ENCODE peak calls at places on chromosomes 7 and 10, in seven cellular contexts. B is fibroblast of lung; S is pons; H is stimulated activated naive B cell treated with anti-CD40 and anti-IgM and Interleukin-4, amounts not matched to agents 10 μg/mL and 1 μg/mL and 100 μg/mL, for 72 hours; W is foreskin fibroblast; E is activated effector memory CD4-positive, alpha-beta T cell treated with Interleukin-2 at 50 U/mL for 16 hours; Z is NCI-H146. R is an unnamed sample.

GRCh38 chr7:113819474-113819873 is 99.3 kb downstream of the PPP1R3A start:
- DNase-seq in E (no peak), W (no peak), Z (no peak), B (no peak), S (no peak), H (no peak), R (no peak)

GRCh38 chr10:75023074-75023473 is 88.4 kb upstream of the SAMD8 start:
- DNase-seq in B (no peak), S (no peak), H (no peak), Z (no peak), W (no peak), E (no peak), R (no peak)

GRCh38 chr10:103244663-103245271 is 920 bp upstream of the RPEL1 start:
- DNase-seq in S (peak), B (peak), W (peak), Z (peak), H (peak), E (peak), R (peak)

GRCh38 chr10:71468363-71469094 is 71.8 kb downstream of the CDH23 start:
- DNase-seq in S (no peak), E (no peak), Z (no peak), H (no peak), W (no peak), B (no peak), R (no peak)

GRCh38 chr7:48004023-48004422 is 24.6 kb upstream of the HUS1 start:
- DNase-seq in E (no peak), H (no peak), S (no peak), Z (no peak), W (no peak), B (no peak), R (no peak)

GRCh38 chr10:47030191-47030698 is 119.0 kb downstream of the PTPN20 start:
- DNase-seq in W (no peak), E (no peak), Z (no peak), B (no peak), H (no peak), S (no peak), R (no peak)

GRCh38 chr10:97648557-97649404 is 8.3 kb downstream of the PI4K2A start:
- DNase-seq in Z (no peak), W (peak), E (peak), B (peak), H (peak), S (peak), R (peak)

GRCh38 chr10:43254199-43254730 is 12.6 kb downstream of the RASGEF1A start:
- DNase-seq in H (no peak), E (no peak), S (no peak), W (no peak), Z (no peak), B (no peak), R (no peak)

GRCh38 chr7:91789558-91789957 is 90.9 kb downstream of the MTERF1 start:
- DNase-seq in S (no peak), Z (no peak), W (no peak), E (no peak), B (no peak), H (no peak), R (no peak)

GRCh38 chr10:19629559-19629958 is 186.7 kb upstream of the PLXDC2 start:
- DNase-seq in S (peak), W (peak), B (peak), Z (no peak), H (no peak), E (no peak), R (no peak)

GRCh38 chr7:130141161-130141857 is 63.9 kb downstream of the TMEM209 start:
- DNase-seq in W (peak), S (peak), E (peak), B (peak), Z (no peak), H (no peak), R (peak)

GRCh38 chr7:140239653-140239935 is 62.8 kb upstream of the KDM7A start:
- DNase-seq in Z (no peak), E (no peak), H (no peak), S (no peak), W (no peak), B (no peak), R (no peak)

GRCh38 chr10:118594392-118595063 is 920 bp downstream of the PRLHR start:
- DNase-seq in Z (no peak), B (peak), E (no peak), H (no peak), S (no peak), W (peak), R (peak)

GRCh38 chr10:12729885-12730284 is 271.6 kb downstream of the CCDC3 start:
- DNase-seq in B (no peak), W (no peak), H (no peak), E (no peak), S (no peak), Z (peak), R (no peak)

GRCh38 chr10:131928248-131929095 is 27.7 kb downstream of the PPP2R2D start:
- DNase-seq in H (peak), Z (no peak), E (no peak), S (no peak), W (no peak), B (no peak), R (no peak)

GRCh38 chr10:97737770-97738265 is 890 bp downstream of the ZFYVE27 start:
- DNase-seq in Z (no peak), S (no peak), B (no peak), H (no peak), E (no peak), W (no peak), R (peak)

GRCh38 chr10:99681553-99681952 is 22.2 kb downstream of the ENTPD7 start:
- DNase-seq in H (no peak), Z (no peak), E (no peak), S (no peak), B (peak), W (peak), R (no peak)

GRCh38 chr7:51081270-51081890 is 235.2 kb downstream of the COBL start:
- DNase-seq in H (no peak), E (no peak), W (no peak), S (no peak), B (no peak), Z (no peak), R (no peak)

GRCh38 chr7:16708980-16709379 is 44.6 kb upstream of the TSPAN13 start:
- DNase-seq in E (no peak), Z (no peak), W (peak), S (no peak), B (peak), H (no peak), R (peak)

GRCh38 chr10:116470768-116471415 is 43.2 kb downstream of the PNLIPRP3 start:
- DNase-seq in H (no peak), E (no peak), B (no peak), Z (peak), W (no peak), S (no peak), R (no peak)

GRCh38 chr7:130875265-130875741 is 141.3 kb upstream of the KLF14 start:
- DNase-seq in W (peak), B (peak), E (no peak), H (peak), S (no peak), Z (peak), R (no peak)

GRCh38 chr7:99267530-99268360 is 4.9 kb upstream of the MYH16 start:
- DNase-seq in W (peak), H (no peak), B (peak), Z (no peak), S (peak), E (no peak), R (peak)

GRCh38 chr10:7826971-7827370 is 8.7 kb downstream of the TAF3 start:
- DNase-seq in W (peak), E (no peak), H (no peak), B (peak), S (no peak), Z (no peak), R (peak)

GRCh38 chr7:155920068-155920461 is 107.8 kb upstream of the SHH start:
- DNase-seq in Z (no peak), W (no peak), B (no peak), S (no peak), H (no peak), E (no peak), R (no peak)

GRCh38 chr10:8913720-8914119 is 859.2 kb downstream of the GATA3 start:
- DNase-seq in Z (no peak), W (peak), H (no peak), S (no peak), E (no peak), B (peak), R (no peak)